ENCODE peak calls at places on chromosomes 16 and 17, in four cellular contexts. One of them, this sample, is unnamed.

GRCh38 chr17:36824678-36825091 is 112.6 kb upstream of the LHX1 start:
- DNase-seq in A549: peak
- DNase-seq in WTC11: no peak
- DNase-seq in K562: no peak
- DNase-seq in this sample: no peak

GRCh38 chr16:27235055-27235937 is 32.0 kb downstream of the KDM8 start:
- DNase-seq in A549: peak
- DNase-seq in WTC11: peak
- DNase-seq in K562: peak
- DNase-seq in this sample: peak

GRCh38 chr16:22077700-22078313 is 14.5 kb upstream of the VWA3A start:
- DNase-seq in A549: peak
- DNase-seq in WTC11: peak
- DNase-seq in K562: peak
- DNase-seq in this sample: peak

GRCh38 chr17:47694018-47694817 is at the start of gene TBKBP1:
- DNase-seq in A549: peak
- DNase-seq in WTC11: peak
- DNase-seq in K562: peak
- DNase-seq in this sample: peak

GRCh38 chr17:64718058-64718457 is 56.0 kb upstream of the SMURF2 start:
- DNase-seq in A549: no peak
- DNase-seq in WTC11: no peak
- DNase-seq in K562: no peak
- DNase-seq in this sample: no peak

GRCh38 chr17:66702106-66702936 is 132.6 kb upstream of the CACNG5 start:
- DNase-seq in A549: peak
- DNase-seq in WTC11: no peak
- DNase-seq in K562: no peak
- DNase-seq in this sample: peak

GRCh38 chr17:83062818-83063671 is 16.4 kb upstream of the METRNL start:
- DNase-seq in A549: no peak
- DNase-seq in WTC11: no peak
- DNase-seq in K562: no peak
- DNase-seq in this sample: no peak

GRCh38 chr16:68642436-68643064 is 2.6 kb upstream of the CDH3 start:
- DNase-seq in A549: no peak
- DNase-seq in WTC11: peak
- DNase-seq in K562: no peak
- DNase-seq in this sample: no peak

GRCh38 chr16:8660841-8661301 is 13.5 kb upstream of the ABAT start:
- DNase-seq in A549: peak
- DNase-seq in WTC11: peak
- DNase-seq in K562: peak
- DNase-seq in this sample: peak

GRCh38 chr17:42411321-42411820 is 11.7 kb downstream of the CAVIN1 start:
- DNase-seq in A549: no peak
- DNase-seq in WTC11: no peak
- DNase-seq in K562: no peak
- DNase-seq in this sample: no peak

GRCh38 chr16:12225282-12225681 is 248.7 kb downstream of the SNX29 start:
- DNase-seq in A549: no peak
- DNase-seq in WTC11: no peak
- DNase-seq in K562: no peak
- DNase-seq in this sample: no peak

GRCh38 chr17:32111141-32111771 is 31.0 kb upstream of the RHOT1 start:
- DNase-seq in A549: peak
- DNase-seq in WTC11: peak
- DNase-seq in K562: peak
- DNase-seq in this sample: peak

GRCh38 chr16:68493412-68494070 is 45.2 kb upstream of the SMPD3 start:
- DNase-seq in A549: no peak
- DNase-seq in WTC11: no peak
- DNase-seq in K562: no peak
- DNase-seq in this sample: no peak

GRCh38 chr17:40516581-40517285 is 15.3 kb upstream of the TNS4 start:
- DNase-seq in A549: peak
- DNase-seq in WTC11: no peak
- DNase-seq in K562: peak
- DNase-seq in this sample: peak

GRCh38 chr16:53266156-53266555 is 168.1 kb upstream of the RBL2 start:
- DNase-seq in A549: no peak
- DNase-seq in WTC11: no peak
- DNase-seq in K562: no peak
- DNase-seq in this sample: no peak
- TF ChIP-seq HMGXB4 in A549: no peak
- TF ChIP-seq HMGXB4 in WTC11: no peak
- TF ChIP-seq HMGXB4 in K562: no peak
- TF ChIP-seq HMGXB4 in this sample: no peak

GRCh38 chr17:43601280-43602050 is 55.3 kb upstream of the ETV4 start:
- DNase-seq in A549: no peak
- DNase-seq in WTC11: no peak
- DNase-seq in K562: no peak
- DNase-seq in this sample: no peak
- TF ChIP-seq HMGXB4 in A549: no peak
- TF ChIP-seq HMGXB4 in WTC11: no peak
- TF ChIP-seq HMGXB4 in K562: no peak
- TF ChIP-seq HMGXB4 in this sample: no peak

GRCh38 chr16:89380681-89381080 is 109.7 kb downstream of the ANKRD11 start:
- DNase-seq in A549: no peak
- DNase-seq in WTC11: no peak
- DNase-seq in K562: no peak
- DNase-seq in this sample: no peak
- TF ChIP-seq HMGXB4 in A549: no peak
- TF ChIP-seq HMGXB4 in WTC11: no peak
- TF ChIP-seq HMGXB4 in K562: no peak
- TF ChIP-seq HMGXB4 in this sample: no peak

GRCh38 chr16:49492090-49492801 is 118.6 kb downstream of the C16orf78 start:
- DNase-seq in A549: peak
- DNase-seq in WTC11: peak
- DNase-seq in K562: peak
- DNase-seq in this sample: no peak
- TF ChIP-seq HMGXB4 in A549: no peak
- TF ChIP-seq HMGXB4 in WTC11: peak
- TF ChIP-seq HMGXB4 in K562: no peak
- TF ChIP-seq HMGXB4 in this sample: no peak

GRCh38 chr16:57949013-57949412 is 21.9 kb downstream of the CNGB1 start:
- DNase-seq in A549: no peak
- DNase-seq in WTC11: no peak
- DNase-seq in K562: no peak
- DNase-seq in this sample: no peak
- TF ChIP-seq HMGXB4 in A549: no peak
- TF ChIP-seq HMGXB4 in WTC11: no peak
- TF ChIP-seq HMGXB4 in K562: no peak
- TF ChIP-seq HMGXB4 in this sample: no peak

DNA sequence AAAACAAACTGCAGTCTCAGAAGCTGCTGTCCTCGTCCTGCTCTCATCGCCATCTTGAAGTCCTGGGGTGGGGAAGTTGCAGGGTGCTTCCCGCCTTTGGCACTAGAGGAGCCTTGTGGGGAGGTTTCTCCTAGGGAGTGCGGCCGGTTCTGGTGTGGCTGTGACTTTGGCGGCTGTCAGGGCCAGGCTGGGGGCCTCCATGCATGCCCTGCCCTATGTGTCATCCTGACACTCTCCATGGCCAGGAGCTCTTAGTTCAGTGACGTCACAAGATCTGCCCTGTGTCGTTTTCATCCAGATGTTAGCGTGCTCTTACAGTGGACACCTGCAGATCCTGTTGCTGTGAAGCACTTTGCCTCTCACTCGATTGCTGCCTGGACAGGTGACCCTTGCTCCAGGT is 49.6 kb downstream of the PLD6 start:
- DNase-seq in A549: no peak
- DNase-seq in WTC11: no peak
- DNase-seq in K562: no peak
- DNase-seq in this sample: no peak
- TF ChIP-seq HMGXB4 in A549: no peak
- TF ChIP-seq HMGXB4 in WTC11: no peak
- TF ChIP-seq HMGXB4 in K562: no peak
- TF ChIP-seq HMGXB4 in this sample: no peak

DNA sequence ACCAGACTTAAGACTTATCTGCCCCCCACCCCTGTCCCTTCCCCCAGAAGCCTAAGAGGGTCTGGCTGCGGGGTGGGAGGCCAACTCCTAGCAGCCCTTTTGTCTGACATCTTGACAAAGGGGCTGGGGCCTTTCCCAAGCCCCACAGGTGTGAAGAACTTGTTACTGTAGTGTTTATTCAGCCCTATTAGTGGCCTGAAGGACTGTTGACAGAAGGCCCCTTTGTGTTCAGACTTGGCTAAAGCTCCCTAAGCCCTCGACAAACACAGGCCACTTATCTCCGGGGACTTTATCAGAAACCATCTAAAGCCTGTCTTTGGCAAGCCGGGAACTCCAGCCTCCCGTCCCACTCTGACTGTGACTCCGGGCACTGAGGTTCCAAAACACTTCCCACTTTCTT is 129.8 kb downstream of the NTN1 start:
- DNase-seq in A549: no peak
- DNase-seq in WTC11: no peak
- DNase-seq in K562: no peak
- DNase-seq in this sample: peak
- TF ChIP-seq HMGXB4 in A549: no peak
- TF ChIP-seq HMGXB4 in WTC11: no peak
- TF ChIP-seq HMGXB4 in K562: no peak
- TF ChIP-seq HMGXB4 in this sample: no peak